ENCODE peak calls at places on chromosomes 3 and 15, in eight cellular contexts. O is tibial nerve, F is transverse colon, K is A549, Z is SK-N-SH, T is sigmoid colon, D is H1, M is stomach. S is an unnamed sample.

GRCh38 chr3:126442099-126442848 is 33.4 kb downstream of the ZXDC start:
- DNase-seq in O (no peak), M (peak), T (peak), Z (no peak), D (no peak), K (no peak), F (no peak), S (peak)

GRCh38 chr3:22156868-22157267 is 405.9 kb upstream of the ZNF385D start:
- DNase-seq in Z (no peak), K (no peak), O (no peak), D (no peak), M (no peak), T (no peak), F (peak), S (no peak)

GRCh38 chr3:13009132-13009945 is 63.9 kb downstream of the IQSEC1 start:
- DNase-seq in D (no peak), F (peak), Z (no peak), O (no peak), K (no peak), T (peak), M (peak), S (no peak)

GRCh38 chr3:63993653-63994079 is 29.6 kb downstream of the PSMD6 start:
- DNase-seq in O (peak), F (peak), M (peak), K (peak), T (peak), D (peak), Z (peak), S (peak)

GRCh38 chr3:62210016-62210415 is 163.3 kb downstream of the FEZF2 start:
- DNase-seq in T (no peak), D (no peak), Z (no peak), M (no peak), K (no peak), O (no peak), F (no peak), S (no peak)

GRCh38 chr3:140285380-140285779 is 350.4 kb downstream of the CLSTN2 start:
- DNase-seq in M (no peak), D (no peak), F (no peak), O (no peak), K (no peak), T (no peak), Z (no peak), S (no peak)

GRCh38 chr3:164918915-164919314 is 159.4 kb downstream of the SI start:
- DNase-seq in O (no peak), Z (no peak), F (no peak), T (no peak), K (no peak), D (no peak), M (no peak), S (no peak)

GRCh38 chr15:51403072-51403878 is 61.8 kb downstream of the GLDN start:
- DNase-seq in Z (peak), F (no peak), O (no peak), M (no peak), K (peak), D (peak), T (no peak), S (no peak)

GRCh38 chr3:37127340-37127739 is 47.0 kb downstream of the LRRFIP2 start:
- DNase-seq in O (no peak), D (no peak), T (no peak), Z (no peak), K (no peak), F (no peak), M (no peak), S (no peak)

GRCh38 chr3:52108302-52109232 is 45.7 kb downstream of the POC1A start:
- DNase-seq in T (peak), D (no peak), Z (peak), F (no peak), O (no peak), M (no peak), K (no peak), S (no peak)

GRCh38 chr3:134347516-134347915 is 26.7 kb downstream of the AMOTL2 start:
- DNase-seq in F (peak), D (no peak), O (no peak), K (no peak), T (peak), Z (no peak), M (no peak), S (no peak)

GRCh38 chr3:129475863-129476262 is 35.8 kb downstream of the IFT122 start:
- DNase-seq in D (no peak), T (no peak), M (no peak), F (no peak), Z (no peak), O (no peak), K (no peak), S (no peak)

GRCh38 chr3:122962149-122962548 is 65.4 kb downstream of the SEMA5B start:
- DNase-seq in F (no peak), T (no peak), K (no peak), M (no peak), D (no peak), O (no peak), Z (no peak), S (no peak)

GRCh38 chr3:42224658-42225421 is 41.1 kb downstream of the CCK start:
- DNase-seq in T (no peak), F (no peak), K (no peak), D (no peak), Z (no peak), M (no peak), O (no peak), S (no peak)

GRCh38 chr3:145088917-145089316 is 1072.1 kb downstream of the PLOD2 start:
- DNase-seq in Z (no peak), K (no peak), F (no peak), T (no peak), M (no peak), D (no peak), O (no peak), S (no peak)

DNA sequence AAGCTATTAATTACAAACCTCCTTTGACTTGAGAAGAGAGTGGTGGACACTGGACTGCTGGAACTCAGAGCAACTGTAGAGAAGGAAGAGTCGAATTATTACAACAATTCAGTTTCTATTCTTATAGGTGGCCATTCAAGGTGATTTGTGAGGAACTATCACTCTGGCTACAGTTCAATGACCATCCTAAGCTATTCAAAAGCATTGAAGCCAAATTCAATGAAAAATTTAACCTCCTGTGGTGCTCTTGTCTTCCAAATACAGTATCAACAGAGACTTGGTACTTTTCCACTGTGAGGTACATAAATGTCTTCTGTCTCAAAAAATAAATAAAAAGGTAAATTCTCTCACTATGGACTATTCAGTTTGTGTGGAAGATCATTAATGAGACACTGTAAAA is 513.3 kb upstream of the SEMA6D start:
- DNase-seq in Z (no peak), M (no peak), F (no peak), O (no peak), T (no peak), D (no peak), K (no peak), S (no peak)
- TF ChIP-seq EP300 in Z (no peak), M (no peak), F (no peak), O (no peak), T (no peak), D (no peak), K (no peak), S (no peak)

GRCh38 chr3:4270726-4271125 is 32.4 kb upstream of the SETMAR start:
- DNase-seq in M (no peak), O (no peak), Z (no peak), D (no peak), F (no peak), T (no peak), K (no peak), S (no peak)

GRCh38 chr3:4271834-4272233 is 31.3 kb upstream of the SETMAR start:
- DNase-seq in M (no peak), O (no peak), D (no peak), Z (peak), T (no peak), F (no peak), K (peak), S (no peak)
- TF ChIP-seq EP300 in M (no peak), O (no peak), D (no peak), Z (no peak), T (no peak), F (no peak), K (no peak), S (no peak)

GRCh38 chr15:74833376-74834107 is 7.1 kb downstream of the CPLX3 start:
- DNase-seq in T (no peak), D (no peak), F (no peak), Z (no peak), K (no peak), M (no peak), O (no peak), S (no peak)
- TF ChIP-seq EP300 in T (no peak), D (no peak), F (no peak), Z (no peak), K (no peak), M (no peak), O (no peak), S (no peak)

DNA sequence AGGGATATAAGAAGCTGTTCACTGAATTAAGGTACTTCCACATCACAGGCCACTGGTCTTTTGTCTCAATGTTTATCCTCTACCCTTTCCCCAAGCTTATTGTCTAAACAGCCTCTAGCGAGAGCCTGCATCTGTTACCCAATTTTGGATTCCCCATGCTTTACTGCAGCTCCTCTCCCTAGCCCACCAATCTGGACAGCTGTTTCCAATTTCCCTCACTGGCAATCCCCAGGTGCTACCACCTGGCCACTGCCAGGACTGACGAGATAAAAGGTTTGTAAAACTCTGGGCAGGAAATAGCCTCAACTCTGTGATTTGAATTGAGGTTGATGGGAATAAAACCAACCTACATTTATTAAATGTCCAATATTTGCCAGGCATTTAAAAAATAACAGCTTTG is 58.0 kb upstream of the TEX9 start:
- DNase-seq in T (no peak), M (no peak), D (no peak), K (no peak), F (no peak), O (no peak), Z (no peak), S (no peak)
- TF ChIP-seq EP300 in T (no peak), M (no peak), D (no peak), K (no peak), F (no peak), O (no peak), Z (no peak), S (no peak)

GRCh38 chr3:182668541-182668940 is 124.8 kb upstream of the ATP11B start:
- DNase-seq in F (no peak), O (no peak), D (no peak), M (no peak), T (no peak), K (no peak), Z (no peak), S (no peak)
- TF ChIP-seq EP300 in F (no peak), O (no peak), D (no peak), M (no peak), T (no peak), K (no peak), Z (no peak), S (no peak)

DNA sequence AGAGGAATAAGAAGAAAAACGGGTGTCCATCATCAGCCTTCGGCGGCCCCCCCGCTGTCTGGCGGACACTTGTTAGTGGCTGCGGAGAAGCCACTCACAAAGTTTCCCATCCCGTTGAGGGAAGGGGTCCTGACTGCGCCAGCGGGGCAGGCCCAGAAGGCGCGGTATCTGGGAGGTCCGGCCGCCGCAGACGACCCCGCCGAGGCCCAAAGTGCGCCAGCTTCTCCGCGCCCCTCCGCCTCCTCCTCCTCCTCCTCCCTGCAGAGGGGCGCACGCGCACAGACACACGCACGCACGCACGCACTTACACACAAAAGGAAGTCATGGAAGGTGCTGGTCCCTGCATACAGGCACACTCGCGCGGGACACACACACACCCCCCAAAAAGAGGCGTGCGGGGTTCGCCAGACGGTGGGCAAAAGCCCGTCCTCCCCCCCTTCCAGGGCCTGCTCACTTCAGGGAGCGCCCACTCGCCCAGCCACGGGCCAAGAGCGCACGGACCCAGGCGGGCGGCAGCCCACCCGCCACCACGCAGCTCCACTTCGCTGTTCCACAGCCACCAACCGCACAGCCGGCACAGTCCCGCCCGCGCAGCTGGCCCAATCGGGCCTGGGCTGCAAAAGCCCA is 18.0 kb downstream of the ZNF148 start:
- DNase-seq in D (peak), O (no peak), Z (peak), K (peak), M (peak), F (peak), T (peak), S (peak)
- TF ChIP-seq EP300 in D (no peak), O (no peak), Z (no peak), K (no peak), M (no peak), F (no peak), T (no peak), S (no peak)

S was measured in ovary.